ENCODE peak calls at places on chromosomes 16 and 17, in seven cellular contexts. One of them, this sample, is unnamed.

GRCh38 chr16:68426355-68426652 is 22.0 kb downstream of the SMPD3 start:
- DNase-seq in ELF-1: no peak
- DNase-seq in breast epithelium: no peak
- DNase-seq in stimulated activated CD4-positive, alpha-beta T cell treated with anti-CD3 and anti-CD28 coated beads, Interleukin-1b, Interleukin-23, amount 100 ng/mL, for 24 hours: no peak
- DNase-seq in NCI-H1092 treated with DMSO at 0.1 percent for 48 hours: no peak
- DNase-seq in effector memory CD4-positive, alpha-beta T cell: no peak
- DNase-seq in adrenal gland: peak
- DNase-seq in this sample: no peak

GRCh38 chr16:648071-648785 is 937 bp upstream of the WDR90 start:
- DNase-seq in ELF-1: no peak
- DNase-seq in breast epithelium: no peak
- DNase-seq in stimulated activated CD4-positive, alpha-beta T cell treated with anti-CD3 and anti-CD28 coated beads, Interleukin-1b, Interleukin-23, amount 100 ng/mL, for 24 hours: no peak
- DNase-seq in NCI-H1092 treated with DMSO at 0.1 percent for 48 hours: peak
- DNase-seq in effector memory CD4-positive, alpha-beta T cell: no peak
- DNase-seq in adrenal gland: no peak
- DNase-seq in this sample: peak

GRCh38 chr16:49674990-49675389 is 180.9 kb downstream of the ZNF423 start:
- DNase-seq in ELF-1: no peak
- DNase-seq in breast epithelium: no peak
- DNase-seq in stimulated activated CD4-positive, alpha-beta T cell treated with anti-CD3 and anti-CD28 coated beads, Interleukin-1b, Interleukin-23, amount 100 ng/mL, for 24 hours: no peak
- DNase-seq in NCI-H1092 treated with DMSO at 0.1 percent for 48 hours: no peak
- DNase-seq in effector memory CD4-positive, alpha-beta T cell: no peak
- DNase-seq in adrenal gland: no peak
- DNase-seq in this sample: no peak

GRCh38 chr17:34503804-34504203 is 75.6 kb upstream of the TMEM132E start:
- DNase-seq in ELF-1: no peak
- DNase-seq in breast epithelium: no peak
- DNase-seq in stimulated activated CD4-positive, alpha-beta T cell treated with anti-CD3 and anti-CD28 coated beads, Interleukin-1b, Interleukin-23, amount 100 ng/mL, for 24 hours: no peak
- DNase-seq in NCI-H1092 treated with DMSO at 0.1 percent for 48 hours: no peak
- DNase-seq in effector memory CD4-positive, alpha-beta T cell: no peak
- DNase-seq in adrenal gland: peak
- DNase-seq in this sample: no peak

GRCh38 chr16:69865701-69866100 is 85.4 kb upstream of the CLEC18A start:
- DNase-seq in ELF-1: peak
- DNase-seq in breast epithelium: no peak
- DNase-seq in stimulated activated CD4-positive, alpha-beta T cell treated with anti-CD3 and anti-CD28 coated beads, Interleukin-1b, Interleukin-23, amount 100 ng/mL, for 24 hours: no peak
- DNase-seq in NCI-H1092 treated with DMSO at 0.1 percent for 48 hours: no peak
- DNase-seq in effector memory CD4-positive, alpha-beta T cell: no peak
- DNase-seq in adrenal gland: no peak
- DNase-seq in this sample: peak

GRCh38 chr17:81701288-81702071 is 1.7 kb upstream of the MRPL12 start:
- DNase-seq in ELF-1: peak
- DNase-seq in breast epithelium: no peak
- DNase-seq in stimulated activated CD4-positive, alpha-beta T cell treated with anti-CD3 and anti-CD28 coated beads, Interleukin-1b, Interleukin-23, amount 100 ng/mL, for 24 hours: no peak
- DNase-seq in NCI-H1092 treated with DMSO at 0.1 percent for 48 hours: no peak
- DNase-seq in effector memory CD4-positive, alpha-beta T cell: no peak
- DNase-seq in adrenal gland: no peak
- DNase-seq in this sample: peak

GRCh38 chr17:44794699-44795413 is 35.2 kb downstream of the GJC1 start:
- DNase-seq in ELF-1: no peak
- DNase-seq in breast epithelium: no peak
- DNase-seq in stimulated activated CD4-positive, alpha-beta T cell treated with anti-CD3 and anti-CD28 coated beads, Interleukin-1b, Interleukin-23, amount 100 ng/mL, for 24 hours: no peak
- DNase-seq in NCI-H1092 treated with DMSO at 0.1 percent for 48 hours: no peak
- DNase-seq in effector memory CD4-positive, alpha-beta T cell: no peak
- DNase-seq in adrenal gland: no peak
- DNase-seq in this sample: peak

GRCh38 chr16:82439678-82440293 is 187.0 kb upstream of the CDH13 start:
- DNase-seq in ELF-1: peak
- DNase-seq in breast epithelium: no peak
- DNase-seq in stimulated activated CD4-positive, alpha-beta T cell treated with anti-CD3 and anti-CD28 coated beads, Interleukin-1b, Interleukin-23, amount 100 ng/mL, for 24 hours: no peak
- DNase-seq in NCI-H1092 treated with DMSO at 0.1 percent for 48 hours: no peak
- DNase-seq in effector memory CD4-positive, alpha-beta T cell: no peak
- DNase-seq in adrenal gland: no peak
- DNase-seq in this sample: peak

GRCh38 chr16:49603956-49604355 is 230.4 kb downstream of the C16orf78 start:
- DNase-seq in ELF-1: no peak
- DNase-seq in breast epithelium: no peak
- DNase-seq in stimulated activated CD4-positive, alpha-beta T cell treated with anti-CD3 and anti-CD28 coated beads, Interleukin-1b, Interleukin-23, amount 100 ng/mL, for 24 hours: no peak
- DNase-seq in NCI-H1092 treated with DMSO at 0.1 percent for 48 hours: no peak
- DNase-seq in effector memory CD4-positive, alpha-beta T cell: no peak
- DNase-seq in adrenal gland: no peak
- DNase-seq in this sample: no peak

GRCh38 chr17:76473541-76473985 is 6.2 kb downstream of the AANAT start:
- DNase-seq in ELF-1: peak
- DNase-seq in breast epithelium: no peak
- DNase-seq in stimulated activated CD4-positive, alpha-beta T cell treated with anti-CD3 and anti-CD28 coated beads, Interleukin-1b, Interleukin-23, amount 100 ng/mL, for 24 hours: no peak
- DNase-seq in NCI-H1092 treated with DMSO at 0.1 percent for 48 hours: no peak
- DNase-seq in effector memory CD4-positive, alpha-beta T cell: no peak
- DNase-seq in adrenal gland: no peak
- DNase-seq in this sample: peak

GRCh38 chr17:29495011-29495410 is 71.8 kb downstream of the ABHD15 start:
- DNase-seq in ELF-1: no peak
- DNase-seq in breast epithelium: no peak
- DNase-seq in stimulated activated CD4-positive, alpha-beta T cell treated with anti-CD3 and anti-CD28 coated beads, Interleukin-1b, Interleukin-23, amount 100 ng/mL, for 24 hours: no peak
- DNase-seq in NCI-H1092 treated with DMSO at 0.1 percent for 48 hours: no peak
- DNase-seq in effector memory CD4-positive, alpha-beta T cell: no peak
- DNase-seq in adrenal gland: no peak
- DNase-seq in this sample: no peak

GRCh38 chr16:2915196-2915929 is 3.6 kb downstream of the FLYWCH1 start:
- DNase-seq in ELF-1: no peak
- DNase-seq in breast epithelium: no peak
- DNase-seq in stimulated activated CD4-positive, alpha-beta T cell treated with anti-CD3 and anti-CD28 coated beads, Interleukin-1b, Interleukin-23, amount 100 ng/mL, for 24 hours: no peak
- DNase-seq in NCI-H1092 treated with DMSO at 0.1 percent for 48 hours: no peak
- DNase-seq in effector memory CD4-positive, alpha-beta T cell: no peak
- DNase-seq in adrenal gland: no peak
- DNase-seq in this sample: no peak

GRCh38 chr17:20116683-20117309 is 107.6 kb downstream of the SPECC1 start:
- DNase-seq in ELF-1: peak
- DNase-seq in breast epithelium: no peak
- DNase-seq in stimulated activated CD4-positive, alpha-beta T cell treated with anti-CD3 and anti-CD28 coated beads, Interleukin-1b, Interleukin-23, amount 100 ng/mL, for 24 hours: peak
- DNase-seq in NCI-H1092 treated with DMSO at 0.1 percent for 48 hours: peak
- DNase-seq in effector memory CD4-positive, alpha-beta T cell: peak
- DNase-seq in adrenal gland: peak
- DNase-seq in this sample: peak

GRCh38 chr17:61251939-61252865 is 147.4 kb upstream of the TBX2 start:
- DNase-seq in ELF-1: no peak
- DNase-seq in breast epithelium: peak
- DNase-seq in stimulated activated CD4-positive, alpha-beta T cell treated with anti-CD3 and anti-CD28 coated beads, Interleukin-1b, Interleukin-23, amount 100 ng/mL, for 24 hours: no peak
- DNase-seq in NCI-H1092 treated with DMSO at 0.1 percent for 48 hours: no peak
- DNase-seq in effector memory CD4-positive, alpha-beta T cell: no peak
- DNase-seq in adrenal gland: peak
- DNase-seq in this sample: peak

GRCh38 chr17:8383143-8383974 is at the start of gene RPL26:
- DNase-seq in ELF-1: peak
- DNase-seq in breast epithelium: peak
- DNase-seq in stimulated activated CD4-positive, alpha-beta T cell treated with anti-CD3 and anti-CD28 coated beads, Interleukin-1b, Interleukin-23, amount 100 ng/mL, for 24 hours: peak
- DNase-seq in NCI-H1092 treated with DMSO at 0.1 percent for 48 hours: peak
- DNase-seq in effector memory CD4-positive, alpha-beta T cell: peak
- DNase-seq in adrenal gland: peak
- DNase-seq in this sample: peak

GRCh38 chr17:43979011-43979410 is 25.3 kb upstream of the PYY start:
- DNase-seq in ELF-1: no peak
- DNase-seq in breast epithelium: no peak
- DNase-seq in stimulated activated CD4-positive, alpha-beta T cell treated with anti-CD3 and anti-CD28 coated beads, Interleukin-1b, Interleukin-23, amount 100 ng/mL, for 24 hours: no peak
- DNase-seq in NCI-H1092 treated with DMSO at 0.1 percent for 48 hours: no peak
- DNase-seq in effector memory CD4-positive, alpha-beta T cell: no peak
- DNase-seq in adrenal gland: no peak
- DNase-seq in this sample: no peak